ENCODE peak calls at places on chromosomes 1 and 21, in six cellular contexts. O is hepatocyte, R is iPS DF 6.9, K is BJ, X is GM12878, Z is uterus. N is an unnamed sample. For H3K36me3, the result is how much of the 10 kb centered on the place peaks cover.

GRCh38 chr21:46081862-46082637 is 15.9 kb upstream of the COL6A2 start:
- DNase-seq in R (no peak), Z (no peak), X (no peak), K (no peak), O (no peak), N (no peak)

GRCh38 chr21:26795866-26796329 is 49.3 kb downstream of the ADAMTS1 start:
- DNase-seq in Z (peak), R (no peak), O (peak), X (no peak), K (peak), N (peak)

GRCh38 chr1:220156620-220157146 is 62.8 kb downstream of the IARS2 start:
- DNase-seq in O (no peak), Z (no peak), R (no peak), X (no peak), K (no peak), N (no peak)

GRCh38 chr1:200888349-200888838 is 6.3 kb upstream of the INAVA start:
- DNase-seq in O (peak), Z (no peak), R (no peak), K (no peak), X (peak), N (no peak)

GRCh38 chr1:55010887-55011217 is 12.1 kb downstream of the BSND start:
- DNase-seq in K (no peak), O (no peak), R (no peak), Z (no peak), X (no peak), N (no peak)

GRCh38 chr1:101548376-101548775 is 311.6 kb downstream of the S1PR1 start:
- DNase-seq in R (no peak), K (no peak), Z (no peak), O (no peak), X (no peak), N (no peak)

GRCh38 chr1:212518188-212518951 is 85.7 kb downstream of the NENF start:
- DNase-seq in O (peak), K (no peak), X (no peak), Z (peak), R (no peak), N (peak)

GRCh38 chr21:14403681-14404318 is 20.9 kb upstream of the HSPA13 start:
- DNase-seq in X (peak), K (no peak), Z (no peak), R (no peak), O (peak), N (no peak)

GRCh38 chr21:30443226-30443625 is 3.2 kb downstream of the KRTAP15-1 start:
- DNase-seq in O (no peak), K (no peak), Z (no peak), R (no peak), X (no peak), N (no peak)

GRCh38 chr1:226064816-226065248 is 2.3 kb downstream of the H3-3A start:
- DNase-seq in O (peak), R (no peak), X (no peak), K (no peak), Z (peak), N (no peak)

GRCh38 chr1:17678011-17678410 is 77.1 kb upstream of the ACTL8 start:
- DNase-seq in O (no peak), Z (no peak), X (no peak), K (no peak), R (no peak), N (no peak)

GRCh38 chr1:41013024-41013423 is 8.5 kb downstream of the SLFNL1 start:
- DNase-seq in X (no peak), K (no peak), R (no peak), O (no peak), Z (no peak), N (no peak)

GRCh38 chr1:206967096-206967851 is 3.0 kb downstream of the FCAMR start:
- DNase-seq in X (peak), R (no peak), Z (no peak), O (no peak), K (no peak), N (no peak)

GRCh38 chr1:227910506-227910905 is 37.2 kb downstream of the WNT9A start:
- DNase-seq in K (no peak), X (no peak), Z (no peak), R (no peak), O (no peak), N (no peak)

GRCh38 chr1:167013124-167013900 is 24.2 kb downstream of the MAEL start:
- DNase-seq in K (no peak), X (no peak), R (no peak), Z (no peak), O (no peak), N (no peak)

GRCh38 chr1:209585672-209586071 is 2.2 kb downstream of the CAMK1G start:
- DNase-seq in Z (peak), X (no peak), K (no peak), O (peak), R (no peak), N (peak)

GRCh38 chr1:61753998-61754508 is 11.8 kb downstream of the PATJ start:
- DNase-seq in R (no peak), X (no peak), Z (no peak), K (no peak), O (no peak), N (no peak)

GRCh38 chr1:183291216-183291762 is 105.2 kb downstream of the LAMC2 start:
- DNase-seq in X (no peak), O (no peak), Z (no peak), R (no peak), K (no peak), N (no peak)

GRCh38 chr1:169368406-169368769 is 393 bp downstream of the BLZF1 start:
- DNase-seq in X (peak), R (no peak), K (no peak), O (peak), Z (no peak), N (no peak)

GRCh38 chr1:91555074-91555730 is 54.6 kb downstream of the CDC7 start:
- DNase-seq in O (no peak), K (no peak), X (no peak), Z (no peak), R (no peak), N (no peak)

GRCh38 chr21:32329331-32329730 is 30.7 kb downstream of the MRAP start:
- DNase-seq in O (no peak), X (no peak), R (no peak), Z (peak), K (no peak), N (no peak)

GRCh38 chr1:113073457-113073950 is 506 bp downstream of the LRIG2 start:
- DNase-seq in K (no peak), Z (no peak), R (no peak), X (no peak), O (peak), N (peak)

GRCh38 chr1:116556289-116557006 is 14.4 kb downstream of the CD58 start:
- DNase-seq in Z (no peak), O (peak), K (no peak), R (no peak), X (peak), N (peak)

GRCh38 chr1:12231276-12231595 is 1.4 kb downstream of the VPS13D start:
- DNase-seq in O (no peak), Z (no peak), K (no peak), R (no peak), X (no peak), N (no peak)

GRCh38 chr1:187010571-187011309 is 182.0 kb downstream of the PLA2G4A start:
- DNase-seq in X (no peak), K (no peak), Z (no peak), R (no peak), O (no peak), N (no peak)
- H3K4me3 ChIP-seq in X (no peak), K (no peak), Z (no peak), R (no peak), O (no peak), N (no peak)

DNA sequence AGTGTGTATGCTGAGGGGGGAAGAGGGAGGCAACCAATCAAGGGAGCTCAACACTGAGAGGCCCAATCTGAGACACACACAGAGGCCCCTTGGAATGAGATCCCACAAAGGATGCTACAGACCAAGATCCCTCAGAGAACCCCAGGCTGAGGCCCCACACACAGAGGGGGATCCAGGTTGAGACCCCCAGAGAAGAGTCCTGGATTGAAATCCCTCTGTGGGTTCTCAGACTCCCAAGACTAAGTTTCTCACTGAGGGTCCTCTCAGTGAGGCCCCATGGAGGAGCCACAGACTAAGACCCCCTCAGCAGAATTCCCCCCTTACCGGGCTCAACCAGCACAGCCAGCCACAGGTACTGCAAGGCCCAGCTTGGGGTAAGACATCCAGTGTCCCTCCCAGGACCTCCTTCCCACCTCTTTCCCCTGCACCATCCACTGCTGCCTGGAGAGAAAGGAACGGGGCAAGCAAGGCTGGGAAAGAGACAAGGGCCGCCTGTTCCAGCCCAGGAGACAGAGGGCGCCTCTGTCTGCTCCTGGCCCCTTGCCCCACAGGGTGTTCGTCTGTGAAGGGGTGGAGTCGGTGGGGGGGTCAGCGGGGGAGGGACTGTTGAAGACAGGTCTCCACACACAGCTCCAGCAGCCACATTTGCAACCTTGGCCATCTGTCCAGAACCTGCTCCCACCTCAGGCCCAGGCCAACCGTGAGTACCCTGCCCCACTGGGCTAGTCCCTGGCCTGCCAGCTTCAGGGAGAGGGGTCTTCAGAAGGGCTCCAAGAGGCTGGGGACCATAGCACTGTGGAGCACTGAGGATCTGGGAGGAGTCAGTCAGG is at the start of gene S100A1:
- DNase-seq in X (no peak), K (no peak), O (no peak), R (no peak), Z (peak), N (peak)
- H3K36me3 ChIP-seq in X (under half), K (under half), O (under half), R (under half), Z (under half), N (under half)

GRCh38 chr1:110341872-110342331 is 2.7 kb downstream of the RBM15 start:
- DNase-seq in O (no peak), R (no peak), X (no peak), K (no peak), Z (no peak), N (no peak)

GRCh38 chr1:110345480-110345879 is 6.3 kb downstream of the RBM15 start:
- DNase-seq in O (no peak), R (no peak), X (no peak), K (no peak), Z (no peak), N (no peak)

GRCh38 chr1:110346690-110347089 is 7.5 kb downstream of the RBM15 start:
- DNase-seq in Z (no peak), X (no peak), R (no peak), K (no peak), O (no peak), N (no peak)

GRCh38 chr1:110343249-110343648 is 4.1 kb downstream of the RBM15 start:
- DNase-seq in R (no peak), O (no peak), Z (no peak), X (no peak), K (no peak), N (no peak)

GRCh38 chr1:110344152-110344551 is 5.0 kb downstream of the RBM15 start:
- DNase-seq in K (no peak), X (no peak), R (no peak), O (no peak), Z (no peak), N (no peak)
- H3K4me3 ChIP-seq in K (no peak), X (peak), R (no peak), O (no peak), Z (no peak), N (no peak)

GRCh38 chr1:50955116-50955515 is 5.0 kb downstream of the FAF1 start:
- DNase-seq in X (no peak), R (no peak), O (no peak), Z (no peak), K (no peak), N (no peak)

GRCh38 chr1:50959303-50959912 is 659 bp downstream of the FAF1 start:
- DNase-seq in X (no peak), K (no peak), R (no peak), Z (peak), O (no peak), N (peak)

GRCh38 chr1:50964863-50965262 is 4.8 kb upstream of the FAF1 start:
- DNase-seq in K (no peak), Z (no peak), O (no peak), R (no peak), X (no peak), N (no peak)

GRCh38 chr1:50959913-50960844 is at the start of gene FAF1:
- DNase-seq in Z (peak), R (peak), K (peak), X (peak), O (peak), N (peak)
- H3K36me3 ChIP-seq in Z (under half), R (under half), K (under half), X (under half), O (under half), N (under half)

GRCh38 chr1:224114787-224115175 is 870 bp downstream of the FBXO28 start:
- DNase-seq in R (no peak), K (no peak), Z (no peak), X (no peak), O (peak), N (no peak)
- H3K4me3 ChIP-seq in R (peak), K (peak), Z (peak), X (peak), O (peak), N (peak)

GRCh38 chr1:8867878-8868567 is 10.5 kb downstream of the ENO1 start:
- DNase-seq in R (no peak), O (no peak), K (no peak), X (no peak), Z (no peak), N (no peak)
- H3K36me3 ChIP-seq in R (half or more), O (under half), K (half or more), X (half or more), Z (under half), N (half or more)

N was measured in heart right ventricle.